ENCODE peak calls at places on chromosomes 12 and 14, in five cellular contexts. One of them, this sample, is unnamed. For H3K4me1, the result is how much of the 10 kb centered on the place peaks cover.

GRCh38 chr14:99792551-99793212 is 531 bp upstream of the EML1 start:
- DNase-seq in Panc1: no peak
- DNase-seq in endothelial cell of umbilical vein: peak
- DNase-seq in upper lobe of left lung: no peak
- DNase-seq in GM23338: peak
- DNase-seq in this sample: no peak

GRCh38 chr12:95218164-95218851 is 701 bp downstream of the VEZT start:
- DNase-seq in Panc1: no peak
- DNase-seq in endothelial cell of umbilical vein: peak
- DNase-seq in upper lobe of left lung: no peak
- DNase-seq in GM23338: no peak
- DNase-seq in this sample: no peak

GRCh38 chr12:57844725-57845477 is 1.6 kb downstream of the CTDSP2 start:
- DNase-seq in Panc1: no peak
- DNase-seq in endothelial cell of umbilical vein: no peak
- DNase-seq in upper lobe of left lung: peak
- DNase-seq in GM23338: peak
- DNase-seq in this sample: no peak

GRCh38 chr12:33116284-33116683 is 219.7 kb upstream of the PKP2 start:
- DNase-seq in Panc1: no peak
- DNase-seq in endothelial cell of umbilical vein: no peak
- DNase-seq in upper lobe of left lung: no peak
- DNase-seq in GM23338: peak
- DNase-seq in this sample: no peak

GRCh38 chr14:69617796-69618195 is 6.4 kb downstream of the SUSD6 start:
- DNase-seq in Panc1: no peak
- DNase-seq in endothelial cell of umbilical vein: no peak
- DNase-seq in upper lobe of left lung: no peak
- DNase-seq in GM23338: no peak
- DNase-seq in this sample: no peak

GRCh38 chr12:28216016-28216415 is 25.8 kb downstream of the CCDC91 start:
- DNase-seq in Panc1: no peak
- DNase-seq in endothelial cell of umbilical vein: no peak
- DNase-seq in upper lobe of left lung: no peak
- DNase-seq in GM23338: peak
- DNase-seq in this sample: no peak

GRCh38 chr12:132525833-132526455 is 36.0 kb downstream of the FBRSL1 start:
- DNase-seq in Panc1: no peak
- DNase-seq in endothelial cell of umbilical vein: no peak
- DNase-seq in upper lobe of left lung: peak
- DNase-seq in GM23338: peak
- DNase-seq in this sample: no peak

GRCh38 chr14:105066285-105067071 is 1.2 kb upstream of the GPR132 start:
- DNase-seq in Panc1: no peak
- DNase-seq in endothelial cell of umbilical vein: no peak
- DNase-seq in upper lobe of left lung: peak
- DNase-seq in GM23338: no peak
- DNase-seq in this sample: no peak

GRCh38 chr14:61561657-61562276 is 133.5 kb upstream of the HIF1A start:
- DNase-seq in Panc1: no peak
- DNase-seq in endothelial cell of umbilical vein: peak
- DNase-seq in upper lobe of left lung: no peak
- DNase-seq in GM23338: peak
- DNase-seq in this sample: no peak

GRCh38 chr14:102500190-102500661 is 9.3 kb downstream of the ANKRD9 start:
- DNase-seq in Panc1: no peak
- DNase-seq in endothelial cell of umbilical vein: peak
- DNase-seq in upper lobe of left lung: no peak
- DNase-seq in GM23338: no peak
- DNase-seq in this sample: no peak

GRCh38 chr12:132429932-132430643 is 59.9 kb upstream of the FBRSL1 start:
- DNase-seq in Panc1: no peak
- DNase-seq in endothelial cell of umbilical vein: no peak
- DNase-seq in upper lobe of left lung: peak
- DNase-seq in GM23338: peak
- DNase-seq in this sample: no peak

GRCh38 chr14:76953196-76953945 is 75.1 kb downstream of the IRF2BPL start:
- DNase-seq in Panc1: no peak
- DNase-seq in endothelial cell of umbilical vein: peak
- DNase-seq in upper lobe of left lung: peak
- DNase-seq in GM23338: peak
- DNase-seq in this sample: no peak

GRCh38 chr14:104394606-104394910 is 185.0 kb upstream of the C14orf180 start:
- DNase-seq in Panc1: no peak
- DNase-seq in endothelial cell of umbilical vein: no peak
- DNase-seq in upper lobe of left lung: no peak
- DNase-seq in GM23338: no peak
- DNase-seq in this sample: peak

GRCh38 chr12:11130999-11131398 is 3.4 kb downstream of the TAS2R30 start:
- DNase-seq in Panc1: no peak
- DNase-seq in endothelial cell of umbilical vein: no peak
- DNase-seq in upper lobe of left lung: no peak
- DNase-seq in GM23338: no peak
- DNase-seq in this sample: no peak

GRCh38 chr14:95477411-95478089 is 38.9 kb downstream of the SYNE3 start:
- DNase-seq in Panc1: no peak
- DNase-seq in endothelial cell of umbilical vein: no peak
- DNase-seq in upper lobe of left lung: no peak
- DNase-seq in GM23338: no peak
- DNase-seq in this sample: no peak
- H3K4me1 ChIP-seq in Panc1: under half
- H3K4me1 ChIP-seq in endothelial cell of umbilical vein: under half
- H3K4me1 ChIP-seq in upper lobe of left lung: under half
- H3K4me1 ChIP-seq in GM23338: under half
- H3K4me1 ChIP-seq in this sample: under half

GRCh38 chr12:76921891-76922664 is 43.3 kb upstream of the CSRP2 start:
- DNase-seq in Panc1: no peak
- DNase-seq in endothelial cell of umbilical vein: no peak
- DNase-seq in upper lobe of left lung: no peak
- DNase-seq in GM23338: no peak
- DNase-seq in this sample: no peak
- TF ChIP-seq POLR2AphosphoS5 in Panc1: no peak
- TF ChIP-seq POLR2AphosphoS5 in endothelial cell of umbilical vein: no peak
- TF ChIP-seq POLR2AphosphoS5 in upper lobe of left lung: peak
- TF ChIP-seq POLR2AphosphoS5 in GM23338: no peak
- TF ChIP-seq POLR2AphosphoS5 in this sample: no peak

DNA sequence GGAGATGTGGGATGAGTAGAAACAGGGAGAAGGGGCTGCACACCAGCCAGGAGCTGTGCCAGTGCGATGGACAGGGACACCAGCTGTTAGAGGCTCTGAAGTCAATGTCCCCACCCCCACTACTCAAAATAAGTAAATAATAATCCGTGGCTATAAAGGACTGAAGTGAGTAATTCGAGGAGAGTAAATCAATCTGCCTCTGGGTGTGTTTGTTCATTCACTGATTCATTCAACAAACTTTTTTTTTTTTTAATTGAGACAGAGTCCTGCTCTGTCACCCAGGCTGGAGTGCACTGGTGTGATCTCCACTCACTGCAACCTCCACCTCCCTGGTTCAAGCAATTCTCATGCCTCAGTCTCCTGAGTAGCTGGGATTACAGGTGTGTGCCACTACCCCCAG is 363.6 kb downstream of the TMEM132D start:
- DNase-seq in Panc1: no peak
- DNase-seq in endothelial cell of umbilical vein: no peak
- DNase-seq in upper lobe of left lung: no peak
- DNase-seq in GM23338: no peak
- DNase-seq in this sample: no peak
- H3K4me1 ChIP-seq in Panc1: under half
- H3K4me1 ChIP-seq in endothelial cell of umbilical vein: under half
- H3K4me1 ChIP-seq in upper lobe of left lung: under half
- H3K4me1 ChIP-seq in GM23338: under half
- H3K4me1 ChIP-seq in this sample: under half

GRCh38 chr14:53529519-53529918 is 376.4 kb upstream of the DDHD1 start:
- DNase-seq in Panc1: no peak
- DNase-seq in endothelial cell of umbilical vein: no peak
- DNase-seq in upper lobe of left lung: no peak
- DNase-seq in GM23338: no peak
- DNase-seq in this sample: no peak

GRCh38 chr14:53532871-53533270 is 379.7 kb upstream of the DDHD1 start:
- DNase-seq in Panc1: no peak
- DNase-seq in endothelial cell of umbilical vein: no peak
- DNase-seq in upper lobe of left lung: no peak
- DNase-seq in GM23338: no peak
- DNase-seq in this sample: no peak

GRCh38 chr14:53533384-53533975 is 380.4 kb upstream of the DDHD1 start:
- DNase-seq in Panc1: no peak
- DNase-seq in endothelial cell of umbilical vein: no peak
- DNase-seq in upper lobe of left lung: no peak
- DNase-seq in GM23338: no peak
- DNase-seq in this sample: no peak

GRCh38 chr14:53531151-53531550 is 378.0 kb upstream of the DDHD1 start:
- DNase-seq in Panc1: no peak
- DNase-seq in endothelial cell of umbilical vein: no peak
- DNase-seq in upper lobe of left lung: no peak
- DNase-seq in GM23338: no peak
- DNase-seq in this sample: no peak

DNA sequence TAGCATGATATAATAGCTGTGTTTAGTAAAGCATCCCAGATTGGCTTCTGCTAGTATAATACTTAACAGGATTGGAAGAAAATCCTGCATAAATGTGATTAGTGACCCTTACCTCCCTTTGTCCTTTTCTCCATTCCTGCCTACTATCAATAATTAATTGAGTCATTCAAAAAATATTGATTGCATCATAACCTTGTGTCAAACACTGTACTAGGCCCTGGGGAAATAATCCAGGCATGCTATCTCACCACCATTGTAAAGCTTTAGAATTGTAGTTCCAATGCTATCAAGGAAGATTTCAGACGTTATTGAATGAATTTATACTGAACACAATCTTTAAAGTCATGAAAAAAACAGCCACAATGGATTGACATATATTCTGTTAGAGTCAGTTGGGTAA is 378.6 kb upstream of the DDHD1 start:
- DNase-seq in Panc1: no peak
- DNase-seq in endothelial cell of umbilical vein: no peak
- DNase-seq in upper lobe of left lung: no peak
- DNase-seq in GM23338: no peak
- DNase-seq in this sample: no peak
- TF ChIP-seq POLR2AphosphoS5 in Panc1: no peak
- TF ChIP-seq POLR2AphosphoS5 in endothelial cell of umbilical vein: no peak
- TF ChIP-seq POLR2AphosphoS5 in upper lobe of left lung: no peak
- TF ChIP-seq POLR2AphosphoS5 in GM23338: no peak
- TF ChIP-seq POLR2AphosphoS5 in this sample: no peak